ENCODE peak calls at places on chromosomes 2 and 18, in four cellular contexts. T is dermis blood vessel endothelial cell, C is astrocyte of the spinal cord, F is H9. E is an unnamed sample.

GRCh38 chr2:152437276-152437879 is 102.4 kb downstream of the FMNL2 start:
- DNase-seq in T (no peak), C (no peak), F (no peak), E (no peak)

GRCh38 chr2:173048901-173049661 is 26.6 kb upstream of the MAP3K20 start:
- DNase-seq in C (peak; percentile 98), T (peak; percentile 91), F (no peak), E (peak; percentile 97)

GRCh38 chr2:2795438-2796091 is 464.5 kb upstream of the MYT1L start:
- DNase-seq in C (no peak), T (no peak), F (peak; percentile 20), E (no peak)

GRCh38 chr2:220555961-220556360 is 928.5 kb downstream of the SLC4A3 start:
- DNase-seq in C (no peak), F (no peak), T (no peak), E (peak; percentile 21)

GRCh38 chr2:96580771-96581170 is 44.2 kb downstream of the ARID5A start:
- DNase-seq in F (peak; percentile 74), T (no peak), C (no peak), E (peak; percentile 9)

GRCh38 chr2:133090358-133090757 is 420.4 kb upstream of the LYPD1 start:
- DNase-seq in C (no peak), T (no peak), F (no peak), E (peak; percentile 26)

GRCh38 chr2:241009601-241010530 is 11.4 kb downstream of the SNED1 start:
- DNase-seq in T (peak; percentile 75), F (peak; percentile 76), C (peak; percentile 96), E (peak; percentile 100)

GRCh38 chr18:74508366-74508765 is 12.2 kb downstream of the CNDP2 start:
- DNase-seq in C (no peak), F (no peak), T (no peak), E (no peak)

GRCh38 chr2:109466674-109467575 is 146.8 kb downstream of the SEPTIN10 start:
- DNase-seq in T (peak; percentile 15), F (no peak), C (peak; percentile 36), E (peak; percentile 88)

GRCh38 chr2:43346619-43347018 is 120.2 kb upstream of the ZFP36L2 start:
- DNase-seq in C (no peak), F (no peak), T (no peak), E (no peak)

GRCh38 chr18:9433616-9434239 is 41.6 kb upstream of the RALBP1 start:
- DNase-seq in F (no peak), T (no peak), C (no peak), E (no peak)

GRCh38 chr18:51076503-51076902 is 46.5 kb downstream of the SMAD4 start:
- DNase-seq in T (no peak), C (no peak), F (no peak), E (no peak)

GRCh38 chr2:88808083-88808482 is 116.6 kb downstream of the RPIA start:
- DNase-seq in T (no peak), C (no peak), F (no peak), E (no peak)

GRCh38 chr2:146317959-146318358 is 1526.9 kb upstream of the ACVR2A start:
- DNase-seq in F (no peak), T (no peak), C (peak; percentile 81), E (no peak)

GRCh38 chr18:62768172-62768943 is 53.0 kb downstream of the PHLPP1 start:
- DNase-seq in F (no peak), C (no peak), T (peak; percentile 41), E (no peak)

GRCh38 chr18:10536270-10536669 is 10.4 kb downstream of the NAPG start:
- DNase-seq in C (peak; percentile 21), F (no peak), T (peak; percentile 44), E (no peak)

E was measured in RPMI7951.